ENCODE peak calls at places on chromosomes 3 and 15, in eight cellular contexts. One of them, this sample, is unnamed. For H3K9me3 and H3K4me1, the result is how much of the 10 kb centered on the place peaks cover.

GRCh38 chr15:89163271-89164055 is 57.9 kb downstream of the RLBP1 start:
- DNase-seq in right lobe of liver: no peak
- DNase-seq in A549: no peak
- DNase-seq in MM.1S: no peak
- DNase-seq in tibial artery: no peak
- DNase-seq in body of pancreas: no peak
- DNase-seq in prostate gland: no peak
- DNase-seq in uterus: no peak
- DNase-seq in this sample: no peak

GRCh38 chr3:142244056-142244455 is 18.7 kb upstream of the GK5 start:
- DNase-seq in right lobe of liver: no peak
- DNase-seq in A549: no peak
- DNase-seq in MM.1S: no peak
- DNase-seq in tibial artery: no peak
- DNase-seq in body of pancreas: no peak
- DNase-seq in prostate gland: no peak
- DNase-seq in uterus: no peak
- DNase-seq in this sample: no peak

GRCh38 chr3:10548997-10549396 is 43.6 kb upstream of the ATP2B2 start:
- DNase-seq in right lobe of liver: no peak
- DNase-seq in A549: no peak
- DNase-seq in MM.1S: no peak
- DNase-seq in tibial artery: no peak
- DNase-seq in body of pancreas: no peak
- DNase-seq in prostate gland: no peak
- DNase-seq in uterus: no peak
- DNase-seq in this sample: no peak

GRCh38 chr15:30985081-30985531 is 6.3 kb downstream of the MTMR10 start:
- DNase-seq in right lobe of liver: no peak
- DNase-seq in A549: no peak
- DNase-seq in MM.1S: no peak
- DNase-seq in tibial artery: no peak
- DNase-seq in body of pancreas: peak
- DNase-seq in prostate gland: peak
- DNase-seq in uterus: no peak
- DNase-seq in this sample: no peak

GRCh38 chr3:123090700-123091585 is 24.1 kb downstream of the PDIA5 start:
- DNase-seq in right lobe of liver: no peak
- DNase-seq in A549: no peak
- DNase-seq in MM.1S: no peak
- DNase-seq in tibial artery: peak
- DNase-seq in body of pancreas: no peak
- DNase-seq in prostate gland: no peak
- DNase-seq in uterus: no peak
- DNase-seq in this sample: no peak

GRCh38 chr15:88707766-88708165 is 69.0 kb downstream of the ISG20 start:
- DNase-seq in right lobe of liver: no peak
- DNase-seq in A549: no peak
- DNase-seq in MM.1S: no peak
- DNase-seq in tibial artery: no peak
- DNase-seq in body of pancreas: no peak
- DNase-seq in prostate gland: no peak
- DNase-seq in uterus: no peak
- DNase-seq in this sample: no peak

GRCh38 chr3:23490459-23490858 is 287.3 kb downstream of the UBE2E2 start:
- DNase-seq in right lobe of liver: no peak
- DNase-seq in A549: peak
- DNase-seq in MM.1S: no peak
- DNase-seq in tibial artery: no peak
- DNase-seq in body of pancreas: no peak
- DNase-seq in prostate gland: no peak
- DNase-seq in uterus: no peak
- DNase-seq in this sample: no peak

GRCh38 chr3:18499256-18499655 is 74.1 kb upstream of the SATB1 start:
- DNase-seq in right lobe of liver: no peak
- DNase-seq in A549: no peak
- DNase-seq in MM.1S: no peak
- DNase-seq in tibial artery: no peak
- DNase-seq in body of pancreas: no peak
- DNase-seq in prostate gland: no peak
- DNase-seq in uterus: no peak
- DNase-seq in this sample: no peak

GRCh38 chr3:128360705-128361271 is 105.9 kb downstream of the DNAJB8 start:
- DNase-seq in right lobe of liver: no peak
- DNase-seq in A549: no peak
- DNase-seq in MM.1S: no peak
- DNase-seq in tibial artery: no peak
- DNase-seq in body of pancreas: no peak
- DNase-seq in prostate gland: no peak
- DNase-seq in uterus: no peak
- DNase-seq in this sample: peak

GRCh38 chr3:30551927-30552326 is 54.5 kb upstream of the TGFBR2 start:
- DNase-seq in right lobe of liver: no peak
- DNase-seq in A549: no peak
- DNase-seq in MM.1S: no peak
- DNase-seq in tibial artery: no peak
- DNase-seq in body of pancreas: no peak
- DNase-seq in prostate gland: no peak
- DNase-seq in uterus: no peak
- DNase-seq in this sample: no peak

DNA sequence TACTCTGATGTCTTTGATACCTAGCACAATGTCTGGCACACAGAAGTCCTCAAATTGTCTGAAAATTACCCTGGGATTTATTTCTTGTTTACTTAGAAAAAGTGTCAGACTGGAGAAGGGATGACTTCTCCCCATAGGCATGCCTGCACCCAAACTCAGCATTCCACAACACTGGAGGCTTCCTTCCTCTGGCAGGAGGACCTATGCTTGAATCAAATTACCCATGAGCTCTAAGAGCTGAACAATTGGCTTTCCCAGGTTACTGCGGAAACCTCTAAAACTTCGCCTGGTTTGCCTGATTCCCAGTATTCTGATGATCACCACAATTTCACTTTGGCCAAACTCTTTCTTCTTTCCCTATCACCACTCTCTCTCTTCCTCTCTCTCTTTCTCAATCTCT is 217.4 kb downstream of the DIPK2A start:
- DNase-seq in right lobe of liver: no peak
- DNase-seq in A549: no peak
- DNase-seq in MM.1S: no peak
- DNase-seq in tibial artery: no peak
- DNase-seq in body of pancreas: no peak
- DNase-seq in prostate gland: no peak
- DNase-seq in uterus: no peak
- DNase-seq in this sample: no peak
- H3K9me3 ChIP-seq in right lobe of liver: under half
- H3K9me3 ChIP-seq in A549: under half
- H3K9me3 ChIP-seq in MM.1S: under half
- H3K9me3 ChIP-seq in tibial artery: under half
- H3K9me3 ChIP-seq in body of pancreas: under half
- H3K9me3 ChIP-seq in prostate gland: under half
- H3K9me3 ChIP-seq in uterus: under half
- H3K9me3 ChIP-seq in this sample: under half

GRCh38 chr15:85419200-85419599 is 38.8 kb downstream of the AKAP13 start:
- DNase-seq in right lobe of liver: no peak
- DNase-seq in A549: no peak
- DNase-seq in MM.1S: no peak
- DNase-seq in tibial artery: no peak
- DNase-seq in body of pancreas: no peak
- DNase-seq in prostate gland: no peak
- DNase-seq in uterus: no peak
- DNase-seq in this sample: no peak
- H3K4me1 ChIP-seq in right lobe of liver: under half
- H3K4me1 ChIP-seq in A549: half or more
- H3K4me1 ChIP-seq in MM.1S: under half
- H3K4me1 ChIP-seq in tibial artery: under half
- H3K4me1 ChIP-seq in body of pancreas: half or more
- H3K4me1 ChIP-seq in prostate gland: under half
- H3K4me1 ChIP-seq in uterus: under half
- H3K4me1 ChIP-seq in this sample: under half

GRCh38 chr3:62669161-62669560 is 206.1 kb downstream of the CADPS start:
- DNase-seq in right lobe of liver: no peak
- DNase-seq in A549: no peak
- DNase-seq in MM.1S: no peak
- DNase-seq in tibial artery: no peak
- DNase-seq in body of pancreas: no peak
- DNase-seq in prostate gland: no peak
- DNase-seq in uterus: no peak
- DNase-seq in this sample: no peak
- H3K4me3 ChIP-seq in right lobe of liver: no peak
- H3K4me3 ChIP-seq in A549: no peak
- H3K4me3 ChIP-seq in MM.1S: no peak
- H3K4me3 ChIP-seq in tibial artery: no peak
- H3K4me3 ChIP-seq in body of pancreas: no peak
- H3K4me3 ChIP-seq in prostate gland: no peak
- H3K4me3 ChIP-seq in uterus: no peak
- H3K4me3 ChIP-seq in this sample: no peak

GRCh38 chr15:76267077-76267476 is 44.2 kb downstream of the ETFA start:
- DNase-seq in right lobe of liver: no peak
- DNase-seq in A549: no peak
- DNase-seq in MM.1S: no peak
- DNase-seq in tibial artery: no peak
- DNase-seq in body of pancreas: no peak
- DNase-seq in prostate gland: no peak
- DNase-seq in uterus: no peak
- DNase-seq in this sample: no peak
- H3K9me3 ChIP-seq in right lobe of liver: under half
- H3K9me3 ChIP-seq in A549: under half
- H3K9me3 ChIP-seq in MM.1S: under half
- H3K9me3 ChIP-seq in tibial artery: under half
- H3K9me3 ChIP-seq in body of pancreas: under half
- H3K9me3 ChIP-seq in prostate gland: under half
- H3K9me3 ChIP-seq in uterus: under half
- H3K9me3 ChIP-seq in this sample: under half

GRCh38 chr3:50263443-50264388 is 5.2 kb upstream of the SEMA3B start:
- DNase-seq in right lobe of liver: no peak
- DNase-seq in A549: no peak
- DNase-seq in MM.1S: no peak
- DNase-seq in tibial artery: no peak
- DNase-seq in body of pancreas: no peak
- DNase-seq in prostate gland: no peak
- DNase-seq in uterus: no peak
- DNase-seq in this sample: no peak

GRCh38 chr3:50264389-50264963 is 4.5 kb upstream of the SEMA3B start:
- DNase-seq in right lobe of liver: no peak
- DNase-seq in A549: peak
- DNase-seq in MM.1S: no peak
- DNase-seq in tibial artery: peak
- DNase-seq in body of pancreas: peak
- DNase-seq in prostate gland: peak
- DNase-seq in uterus: peak
- DNase-seq in this sample: peak

GRCh38 chr3:50265988-50266387 is 3.0 kb upstream of the SEMA3B start:
- DNase-seq in right lobe of liver: no peak
- DNase-seq in A549: no peak
- DNase-seq in MM.1S: no peak
- DNase-seq in tibial artery: no peak
- DNase-seq in body of pancreas: no peak
- DNase-seq in prostate gland: no peak
- DNase-seq in uterus: no peak
- DNase-seq in this sample: no peak

GRCh38 chr3:50266808-50267207 is 2.1 kb upstream of the SEMA3B start:
- DNase-seq in right lobe of liver: no peak
- DNase-seq in A549: no peak
- DNase-seq in MM.1S: no peak
- DNase-seq in tibial artery: no peak
- DNase-seq in body of pancreas: no peak
- DNase-seq in prostate gland: no peak
- DNase-seq in uterus: no peak
- DNase-seq in this sample: no peak

DNA sequence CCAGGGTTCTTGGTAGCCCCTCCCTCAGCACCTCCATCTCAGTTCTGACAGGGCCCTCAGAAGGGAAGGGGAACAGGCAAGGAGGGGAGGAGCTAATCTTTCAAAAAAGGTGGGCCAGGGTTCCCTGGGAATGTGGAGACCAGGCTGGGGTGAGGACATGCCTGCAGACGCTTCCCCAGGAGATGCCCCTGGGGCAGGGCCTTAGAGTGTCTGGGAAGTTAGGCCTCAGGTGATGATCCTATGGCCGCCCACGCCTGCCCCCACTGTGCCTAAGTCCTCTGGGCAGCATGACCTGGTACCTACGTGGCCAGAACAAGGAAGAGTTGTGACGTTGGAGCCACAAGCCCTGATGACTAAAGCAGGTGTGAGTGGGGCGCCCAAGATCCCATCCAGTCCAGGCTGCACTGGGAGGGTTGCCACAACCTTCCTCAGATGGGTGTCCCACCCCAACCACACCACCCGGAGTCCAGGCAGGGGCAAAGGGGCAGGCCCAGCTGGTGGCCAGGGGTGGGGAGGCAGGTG is 3.9 kb upstream of the SEMA3B start:
- DNase-seq in right lobe of liver: no peak
- DNase-seq in A549: no peak
- DNase-seq in MM.1S: no peak
- DNase-seq in tibial artery: no peak
- DNase-seq in body of pancreas: no peak
- DNase-seq in prostate gland: no peak
- DNase-seq in uterus: no peak
- DNase-seq in this sample: no peak
- H3K4me1 ChIP-seq in right lobe of liver: under half
- H3K4me1 ChIP-seq in A549: half or more
- H3K4me1 ChIP-seq in MM.1S: under half
- H3K4me1 ChIP-seq in tibial artery: under half
- H3K4me1 ChIP-seq in body of pancreas: half or more
- H3K4me1 ChIP-seq in prostate gland: under half
- H3K4me1 ChIP-seq in uterus: under half
- H3K4me1 ChIP-seq in this sample: half or more

GRCh38 chr15:37102315-37103021 is 2.1 kb upstream of the MEIS2 start:
- DNase-seq in right lobe of liver: no peak
- DNase-seq in A549: peak
- DNase-seq in MM.1S: no peak
- DNase-seq in tibial artery: no peak
- DNase-seq in body of pancreas: no peak
- DNase-seq in prostate gland: no peak
- DNase-seq in uterus: peak
- DNase-seq in this sample: no peak
- H3K4me3 ChIP-seq in right lobe of liver: peak
- H3K4me3 ChIP-seq in A549: peak
- H3K4me3 ChIP-seq in MM.1S: peak
- H3K4me3 ChIP-seq in tibial artery: peak
- H3K4me3 ChIP-seq in body of pancreas: no peak
- H3K4me3 ChIP-seq in prostate gland: peak
- H3K4me3 ChIP-seq in uterus: peak
- H3K4me3 ChIP-seq in this sample: peak